ENCODE peak calls at places on chromosomes 5 and 9, in five cellular contexts. One of them, this sample, is unnamed.
A peak's percentile ranks its signal among the peaks of the same experiment; 100 is the strongest.

GRCh38 chr5:120533581-120533980 is 69.5 kb downstream of the PRR16 start:
- DNase-seq in neural progenitor cell: no peak
- DNase-seq in hepatocyte: no peak
- DNase-seq in HCT116: no peak
- DNase-seq in PC-3: no peak
- DNase-seq in this sample: no peak

GRCh38 chr5:1116109-1116735 is 4.4 kb upstream of the SLC12A7 start:
- DNase-seq in PC-3: no peak
- DNase-seq in hepatocyte: no peak
- DNase-seq in HCT116: no peak
- DNase-seq in neural progenitor cell: no peak
- DNase-seq in this sample: no peak

GRCh38 chr5:32390819-32391591 is 53.5 kb downstream of the ZFR start:
- DNase-seq in PC-3: no peak
- DNase-seq in neural progenitor cell: no peak
- DNase-seq in hepatocyte: peak; percentile 59
- DNase-seq in HCT116: peak; percentile 7
- DNase-seq in this sample: no peak

GRCh38 chr9:98819231-98819630 is 11.8 kb downstream of the GALNT12 start:
- DNase-seq in neural progenitor cell: no peak
- DNase-seq in hepatocyte: no peak
- DNase-seq in HCT116: no peak
- DNase-seq in PC-3: no peak
- DNase-seq in this sample: no peak

GRCh38 chr5:93359958-93360305 is 221.1 kb downstream of the NR2F1-AS1 start:
- DNase-seq in hepatocyte: no peak
- DNase-seq in neural progenitor cell: no peak
- DNase-seq in PC-3: no peak
- DNase-seq in HCT116: no peak
- DNase-seq in this sample: no peak

GRCh38 chr5:80326468-80326867 is 6.7 kb downstream of the SPZ1 start:
- DNase-seq in hepatocyte: no peak
- DNase-seq in PC-3: no peak
- DNase-seq in HCT116: no peak
- DNase-seq in neural progenitor cell: no peak
- DNase-seq in this sample: no peak

GRCh38 chr9:129875181-129875611 is 39.9 kb downstream of the USP20 start:
- DNase-seq in PC-3: no peak
- DNase-seq in hepatocyte: no peak
- DNase-seq in neural progenitor cell: no peak
- DNase-seq in HCT116: no peak
- DNase-seq in this sample: peak; percentile 69

GRCh38 chr5:128303593-128303992 is 220.0 kb downstream of the SLC12A2 start:
- DNase-seq in PC-3: no peak
- DNase-seq in HCT116: no peak
- DNase-seq in hepatocyte: no peak
- DNase-seq in neural progenitor cell: no peak
- DNase-seq in this sample: no peak

GRCh38 chr9:134341306-134341705 is 15.1 kb downstream of the RXRA start:
- DNase-seq in PC-3: no peak
- DNase-seq in neural progenitor cell: no peak
- DNase-seq in hepatocyte: no peak
- DNase-seq in HCT116: no peak
- DNase-seq in this sample: no peak

GRCh38 chr9:133955821-133956411 is 36.2 kb downstream of the VAV2 start:
- DNase-seq in hepatocyte: peak; percentile 75
- DNase-seq in neural progenitor cell: peak; percentile 78
- DNase-seq in PC-3: no peak
- DNase-seq in HCT116: no peak
- DNase-seq in this sample: peak; percentile 75

GRCh38 chr5:73780297-73781080 is 154.5 kb downstream of the ARHGEF28 start:
- DNase-seq in HCT116: no peak
- DNase-seq in hepatocyte: peak; percentile 51
- DNase-seq in PC-3: no peak
- DNase-seq in neural progenitor cell: no peak
- DNase-seq in this sample: no peak

GRCh38 chr5:176776141-176776865 is 34.1 kb upstream of the UNC5A start:
- DNase-seq in hepatocyte: no peak
- DNase-seq in PC-3: no peak
- DNase-seq in neural progenitor cell: no peak
- DNase-seq in HCT116: no peak
- DNase-seq in this sample: no peak

GRCh38 chr5:176776916-176777315 is 33.4 kb upstream of the UNC5A start:
- DNase-seq in neural progenitor cell: no peak
- DNase-seq in PC-3: no peak
- DNase-seq in HCT116: no peak
- DNase-seq in hepatocyte: no peak
- DNase-seq in this sample: no peak

GRCh38 chr5:176774216-176775171 is 35.9 kb upstream of the UNC5A start:
- DNase-seq in PC-3: no peak
- DNase-seq in HCT116: no peak
- DNase-seq in neural progenitor cell: no peak
- DNase-seq in hepatocyte: no peak
- DNase-seq in this sample: peak; percentile 60

GRCh38 chr5:176773408-176774035 is 36.8 kb upstream of the UNC5A start:
- DNase-seq in HCT116: no peak
- DNase-seq in PC-3: no peak
- DNase-seq in hepatocyte: no peak
- DNase-seq in neural progenitor cell: no peak
- DNase-seq in this sample: no peak

DNA sequence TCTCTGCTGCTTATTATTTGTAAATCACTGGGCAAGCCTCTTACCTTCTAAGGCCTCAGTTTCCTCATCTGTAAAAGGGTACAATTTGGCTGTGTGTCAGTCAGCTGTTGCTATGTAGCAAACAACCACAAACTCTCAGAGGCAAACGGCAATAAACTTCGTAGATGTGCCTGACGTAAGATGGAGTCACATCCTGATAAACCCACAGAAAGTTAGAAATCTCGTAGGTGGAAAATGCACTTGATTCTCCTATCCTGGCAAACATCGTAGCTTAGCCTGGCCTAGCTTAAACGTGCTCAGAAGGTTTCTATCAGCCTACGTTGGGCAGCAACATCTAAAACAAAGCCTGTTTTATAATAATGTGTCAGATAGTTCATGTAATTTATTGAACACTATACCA is 35.0 kb upstream of the UNC5A start:
- DNase-seq in HCT116: no peak
- DNase-seq in PC-3: peak; percentile 36
- DNase-seq in neural progenitor cell: no peak
- DNase-seq in hepatocyte: no peak
- DNase-seq in this sample: no peak
- TF ChIP-seq EZH2phosphoT487 in HCT116: no peak
- TF ChIP-seq EZH2phosphoT487 in PC-3: no peak
- TF ChIP-seq EZH2phosphoT487 in neural progenitor cell: no peak
- TF ChIP-seq EZH2phosphoT487 in hepatocyte: no peak
- TF ChIP-seq EZH2phosphoT487 in this sample: no peak

GRCh38 chr9:96856363-96857286 is 2.3 kb upstream of the ZNF782 start:
- DNase-seq in hepatocyte: peak; percentile 89
- DNase-seq in PC-3: peak; percentile 66
- DNase-seq in neural progenitor cell: peak; percentile 82
- DNase-seq in HCT116: peak; percentile 45
- DNase-seq in this sample: peak; percentile 92
- TF ChIP-seq EZH2phosphoT487 in hepatocyte: no peak
- TF ChIP-seq EZH2phosphoT487 in PC-3: no peak
- TF ChIP-seq EZH2phosphoT487 in neural progenitor cell: no peak
- TF ChIP-seq EZH2phosphoT487 in HCT116: no peak
- TF ChIP-seq EZH2phosphoT487 in this sample: no peak

GRCh38 chr9:124800306-124801259 is 23.6 kb downstream of the OLFML2A start:
- DNase-seq in HCT116: no peak
- DNase-seq in hepatocyte: no peak
- DNase-seq in neural progenitor cell: no peak
- DNase-seq in PC-3: no peak
- DNase-seq in this sample: no peak
- TF ChIP-seq EZH2phosphoT487 in HCT116: no peak
- TF ChIP-seq EZH2phosphoT487 in hepatocyte: no peak
- TF ChIP-seq EZH2phosphoT487 in neural progenitor cell: no peak
- TF ChIP-seq EZH2phosphoT487 in PC-3: no peak
- TF ChIP-seq EZH2phosphoT487 in this sample: no peak

GRCh38 chr5:135229679-135230132 is 169.3 kb downstream of the MACROH2A1 start:
- DNase-seq in hepatocyte: peak; percentile 23
- DNase-seq in PC-3: no peak
- DNase-seq in HCT116: no peak
- DNase-seq in neural progenitor cell: no peak
- DNase-seq in this sample: no peak
- TF ChIP-seq EZH2phosphoT487 in hepatocyte: no peak
- TF ChIP-seq EZH2phosphoT487 in PC-3: no peak
- TF ChIP-seq EZH2phosphoT487 in HCT116: no peak
- TF ChIP-seq EZH2phosphoT487 in neural progenitor cell: no peak
- TF ChIP-seq EZH2phosphoT487 in this sample: no peak

GRCh38 chr5:176447538-176447981 is 625 bp upstream of the FAF2 start:
- DNase-seq in neural progenitor cell: no peak
- DNase-seq in hepatocyte: no peak
- DNase-seq in HCT116: no peak
- DNase-seq in PC-3: peak; percentile 17
- DNase-seq in this sample: no peak
- TF ChIP-seq EZH2phosphoT487 in neural progenitor cell: no peak
- TF ChIP-seq EZH2phosphoT487 in hepatocyte: no peak
- TF ChIP-seq EZH2phosphoT487 in HCT116: no peak
- TF ChIP-seq EZH2phosphoT487 in PC-3: no peak
- TF ChIP-seq EZH2phosphoT487 in this sample: no peak

GRCh38 chr9:123406016-123406415 is 50.0 kb downstream of the CRB2 start:
- DNase-seq in PC-3: no peak
- DNase-seq in neural progenitor cell: no peak
- DNase-seq in hepatocyte: no peak
- DNase-seq in HCT116: no peak
- DNase-seq in this sample: no peak
- TF ChIP-seq EZH2phosphoT487 in PC-3: no peak
- TF ChIP-seq EZH2phosphoT487 in neural progenitor cell: no peak
- TF ChIP-seq EZH2phosphoT487 in hepatocyte: no peak
- TF ChIP-seq EZH2phosphoT487 in HCT116: no peak
- TF ChIP-seq EZH2phosphoT487 in this sample: no peak

DNA sequence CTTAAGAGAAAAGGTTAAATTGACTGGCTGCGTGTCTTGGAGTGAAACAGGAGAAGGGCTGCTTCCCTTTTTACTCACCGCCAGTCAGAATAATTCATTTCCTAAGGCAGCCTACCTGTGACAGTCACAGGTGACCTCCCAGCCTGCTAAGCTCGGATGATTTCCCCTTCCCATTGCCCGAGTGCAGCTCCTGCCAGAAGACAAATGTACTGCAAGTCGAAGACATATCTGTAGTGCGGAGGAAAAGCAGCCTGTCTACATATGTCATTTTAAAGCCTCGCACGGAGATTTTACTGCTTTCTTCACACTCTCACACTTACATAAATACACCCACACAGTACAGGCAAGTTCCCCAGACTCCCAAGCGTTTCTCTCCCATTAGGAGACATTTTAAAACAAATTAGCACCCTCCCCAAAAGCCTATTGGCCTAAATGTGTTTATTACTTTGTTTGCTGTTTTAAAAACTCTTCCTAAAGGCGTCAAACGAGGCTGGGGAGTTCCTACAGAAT is 665.7 kb upstream of the ZNF608 start:
- DNase-seq in PC-3: peak; percentile 64
- DNase-seq in hepatocyte: peak; percentile 74
- DNase-seq in HCT116: no peak
- DNase-seq in neural progenitor cell: peak; percentile 44
- DNase-seq in this sample: peak; percentile 61
- TF ChIP-seq EZH2phosphoT487 in PC-3: no peak
- TF ChIP-seq EZH2phosphoT487 in hepatocyte: no peak
- TF ChIP-seq EZH2phosphoT487 in HCT116: no peak
- TF ChIP-seq EZH2phosphoT487 in neural progenitor cell: no peak
- TF ChIP-seq EZH2phosphoT487 in this sample: no peak

GRCh38 chr9:7324031-7324654 is 475.4 kb downstream of the DMAC1 start:
- DNase-seq in neural progenitor cell: no peak
- DNase-seq in hepatocyte: no peak
- DNase-seq in PC-3: no peak
- DNase-seq in HCT116: no peak
- DNase-seq in this sample: no peak
- TF ChIP-seq EZH2phosphoT487 in neural progenitor cell: no peak
- TF ChIP-seq EZH2phosphoT487 in hepatocyte: no peak
- TF ChIP-seq EZH2phosphoT487 in PC-3: no peak
- TF ChIP-seq EZH2phosphoT487 in HCT116: no peak
- TF ChIP-seq EZH2phosphoT487 in this sample: no peak

DNA sequence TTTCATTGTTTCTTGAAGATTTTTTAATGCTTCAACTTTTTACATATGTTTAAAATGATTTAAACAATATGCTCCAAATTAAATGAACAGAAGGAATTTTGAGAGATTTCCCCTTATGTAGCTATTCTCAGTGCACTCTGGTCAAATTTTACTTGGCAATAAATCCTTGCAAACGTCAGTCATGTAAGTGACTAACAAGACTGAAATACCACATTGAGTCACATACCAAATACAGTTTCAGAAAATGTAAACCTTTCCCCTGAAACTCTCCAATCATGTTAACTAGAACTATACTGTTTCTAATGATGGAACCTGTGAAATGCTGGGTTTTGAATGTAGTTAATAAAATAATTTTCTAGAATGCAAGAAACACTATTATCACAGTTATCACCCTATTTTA is 29.6 kb downstream of the SAR1B start:
- DNase-seq in PC-3: peak; percentile 73
- DNase-seq in HCT116: no peak
- DNase-seq in neural progenitor cell: no peak
- DNase-seq in hepatocyte: no peak
- DNase-seq in this sample: no peak
- TF ChIP-seq EZH2phosphoT487 in PC-3: no peak
- TF ChIP-seq EZH2phosphoT487 in HCT116: no peak
- TF ChIP-seq EZH2phosphoT487 in neural progenitor cell: no peak
- TF ChIP-seq EZH2phosphoT487 in hepatocyte: no peak
- TF ChIP-seq EZH2phosphoT487 in this sample: no peak

DNA sequence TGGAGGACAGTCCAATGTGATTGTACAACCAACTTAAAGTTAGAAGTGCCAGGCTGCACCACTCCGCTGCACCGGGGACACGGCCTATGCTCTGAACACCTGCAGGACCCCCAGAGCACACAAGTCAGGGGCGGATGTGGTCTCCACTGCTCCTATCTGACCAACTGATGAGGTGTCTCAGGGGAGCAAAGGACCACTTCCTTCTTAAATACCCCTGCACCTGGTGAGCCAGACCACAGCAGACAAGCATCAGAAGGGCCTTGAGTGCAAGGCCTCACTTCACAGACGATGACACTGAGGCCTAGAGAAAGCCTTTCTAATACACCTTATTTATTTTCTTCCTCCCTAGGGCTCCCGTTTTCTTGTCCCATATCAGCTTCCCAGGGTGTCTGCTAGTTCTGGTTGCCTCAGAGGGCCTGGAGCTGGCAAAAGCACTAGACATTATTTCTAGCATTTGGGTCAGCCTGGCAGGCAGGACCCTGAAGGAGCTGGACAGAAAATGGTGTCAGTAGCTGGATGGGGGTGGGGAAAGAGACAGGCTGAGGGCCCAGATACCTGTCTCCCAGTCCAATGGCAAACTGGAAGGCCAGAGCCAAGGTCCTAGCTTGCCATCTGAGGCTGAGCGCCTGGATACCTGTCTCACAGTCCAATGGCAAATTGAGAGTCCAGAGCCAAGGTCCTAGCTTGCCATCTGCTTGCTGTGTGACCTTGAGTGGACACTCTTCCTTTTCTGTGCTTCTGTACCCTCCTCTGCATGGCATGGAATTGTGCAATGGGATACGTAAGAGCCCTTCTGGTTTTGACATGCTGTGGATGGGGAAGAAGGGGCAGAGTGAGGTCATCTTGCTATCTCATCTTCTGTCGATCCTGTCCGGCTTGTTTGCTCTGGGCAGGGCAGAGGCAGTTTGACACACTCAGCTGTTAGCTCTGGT is 9.0 kb downstream of the CCDC69 start:
- DNase-seq in PC-3: no peak
- DNase-seq in neural progenitor cell: no peak
- DNase-seq in hepatocyte: peak; percentile 28
- DNase-seq in HCT116: no peak
- DNase-seq in this sample: no peak
- TF ChIP-seq EZH2phosphoT487 in PC-3: no peak
- TF ChIP-seq EZH2phosphoT487 in neural progenitor cell: no peak
- TF ChIP-seq EZH2phosphoT487 in hepatocyte: no peak
- TF ChIP-seq EZH2phosphoT487 in HCT116: no peak
- TF ChIP-seq EZH2phosphoT487 in this sample: no peak

This sample was measured in GM23338.